ENCODE peak calls at places on chromosomes 2 and 18, in ten cellular contexts. L is bronchial epithelial cell; M is activated naive CD4-positive, alpha-beta T cell; X is HFF-Myc; P is astrocyte of the spinal cord; W is NCI-H526; Z is AG09319; K is AG10803; H is aorta; E is iPS-NIHi11. D is an unnamed sample.

GRCh38 chr2:21103274-21103891 is 20.4 kb upstream of the TDRD15 start:
- DNase-seq in L (no peak), M (no peak), X (no peak), P (no peak), W (no peak), Z (no peak), K (no peak), H (no peak), E (no peak), D (no peak)

GRCh38 chr2:191688934-191689695 is 11.2 kb downstream of the NABP1 start:
- DNase-seq in L (peak), M (no peak), X (no peak), P (peak), W (peak), Z (peak), K (peak), H (no peak), E (peak), D (no peak)

GRCh38 chr2:98027535-98027934 is 31.8 kb upstream of the TMEM131 start:
- DNase-seq in L (no peak), M (no peak), X (no peak), P (no peak), W (peak), Z (no peak), K (no peak), H (no peak), E (no peak), D (no peak)

GRCh38 chr18:23032030-23032582 is 99.0 kb downstream of the RBBP8 start:
- DNase-seq in L (peak), M (no peak), X (no peak), P (peak), W (no peak), Z (peak), K (peak), H (no peak), E (peak), D (no peak)

GRCh38 chr18:74899554-74899953 is 301.9 kb downstream of the ZNF407 start:
- DNase-seq in L (no peak), M (no peak), X (no peak), P (peak), W (peak), Z (no peak), K (no peak), H (peak), E (no peak), D (no peak)

GRCh38 chr2:205680067-205680466 is 2.2 kb upstream of the NRP2 start:
- DNase-seq in L (peak), M (no peak), X (peak), P (peak), W (peak), Z (no peak), K (peak), H (no peak), E (peak), D (peak)

GRCh38 chr2:114113527-114113926 is 223.6 kb downstream of the ACTR3 start:
- DNase-seq in L (no peak), M (no peak), X (no peak), P (no peak), W (no peak), Z (no peak), K (no peak), H (no peak), E (peak), D (no peak)

GRCh38 chr18:79690071-79690470 is 10.5 kb downstream of the CTDP1 start:
- DNase-seq in L (no peak), M (no peak), X (no peak), P (no peak), W (no peak), Z (no peak), K (no peak), H (no peak), E (no peak), D (no peak)

GRCh38 chr2:18132697-18133096 is 254.2 kb downstream of the KCNS3 start:
- DNase-seq in L (peak), M (no peak), X (peak), P (peak), W (no peak), Z (no peak), K (peak), H (no peak), E (no peak), D (no peak)

GRCh38 chr18:27942706-27943105 is 234.2 kb downstream of the CDH2 start:
- DNase-seq in L (peak), M (no peak), X (no peak), P (peak), W (no peak), Z (no peak), K (no peak), H (no peak), E (no peak), D (no peak)

D was measured in SK-N-MC.